ENCODE peak calls at places on chromosome 13, in ten cellular contexts. D, X, Q, U, T, P, O, L, E and V are unnamed samples.

GRCh38 chr13:33730147-33730546 is 87.8 kb upstream of the RFC3 start:
- DNase-seq in D (no peak), X (no peak), Q (no peak), U (no peak), T (no peak), P (no peak), O (no peak), L (no peak), E (no peak), V (no peak)

GRCh38 chr13:71799320-71799719 is 67.7 kb downstream of the DACH1 start:
- DNase-seq in D (no peak), X (no peak), Q (no peak), U (no peak), T (no peak), P (no peak), O (no peak), L (no peak), E (no peak), V (no peak)

GRCh38 chr13:42084722-42085121 is 36.3 kb downstream of the DGKH start:
- DNase-seq in D (no peak), X (no peak), Q (no peak), U (no peak), T (no peak), P (no peak), O (no peak), L (no peak), E (no peak), V (no peak)

GRCh38 chr13:30807392-30807791 is 72.0 kb downstream of the ALOX5AP start:
- DNase-seq in D (no peak), X (no peak), Q (no peak), U (no peak), T (no peak), P (no peak), O (no peak), L (no peak), E (no peak), V (no peak)

GRCh38 chr13:82962422-82962821 is 919.9 kb downstream of the SLITRK1 start:
- DNase-seq in D (no peak), X (no peak), Q (no peak), U (no peak), T (no peak), P (no peak), O (no peak), L (peak), E (no peak), V (no peak)

GRCh38 chr13:23427342-23428182 is 5.9 kb downstream of the SACS start:
- DNase-seq in D (peak), X (peak), Q (no peak), U (peak), T (peak), P (no peak), O (no peak), L (peak), E (peak), V (no peak)

GRCh38 chr13:95530178-95530577 is 22.3 kb upstream of the CLDN10 start:
- DNase-seq in D (no peak), X (no peak), Q (no peak), U (peak), T (no peak), P (no peak), O (no peak), L (peak), E (peak), V (no peak)

GRCh38 chr13:42964681-42965305 is 27.2 kb downstream of the EPSTI1 start:
- DNase-seq in D (no peak), X (no peak), Q (no peak), U (no peak), T (no peak), P (no peak), O (no peak), L (no peak), E (no peak), V (no peak)

GRCh38 chr13:92403606-92404005 is 823.0 kb upstream of the GPC6 start:
- DNase-seq in D (no peak), X (no peak), Q (no peak), U (no peak), T (no peak), P (no peak), O (no peak), L (no peak), E (no peak), V (no peak)

GRCh38 chr13:36344886-36345437 is 1.2 kb downstream of the SPART start:
- DNase-seq in D (no peak), X (no peak), Q (no peak), U (peak), T (no peak), P (no peak), O (peak), L (peak), E (no peak), V (no peak)

GRCh38 chr13:86601351-86601750 is 802.1 kb upstream of the SLITRK6 start:
- DNase-seq in D (no peak), X (no peak), Q (no peak), U (no peak), T (peak), P (no peak), O (no peak), L (peak), E (peak), V (no peak)

GRCh38 chr13:23654111-23655110 is 84.2 kb downstream of the TNFRSF19 start:
- DNase-seq in D (no peak), X (no peak), Q (no peak), U (no peak), T (no peak), P (peak), O (no peak), L (no peak), E (no peak), V (peak)

GRCh38 chr13:31514932-31515331 is 224.4 kb upstream of the RXFP2 start:
- DNase-seq in D (no peak), X (no peak), Q (no peak), U (no peak), T (no peak), P (no peak), O (no peak), L (no peak), E (no peak), V (no peak)

GRCh38 chr13:102659168-102659713 is 35.6 kb downstream of the METTL21C start:
- DNase-seq in D (no peak), X (no peak), Q (no peak), U (no peak), T (no peak), P (no peak), O (no peak), L (no peak), E (no peak), V (no peak)

GRCh38 chr13:94280357-94280756 is 199.1 kb downstream of the DCT start:
- DNase-seq in D (no peak), X (no peak), Q (no peak), U (no peak), T (no peak), P (no peak), O (no peak), L (no peak), E (no peak), V (no peak)

GRCh38 chr13:32315255-32316029 is at the start of the genes BRCA2 and ZAR1L:
- DNase-seq in D (peak), X (peak), Q (peak), U (peak), T (peak), P (peak), O (peak), L (peak), E (peak), V (peak)

GRCh38 chr13:31385534-31385933 is 185.8 kb downstream of the B3GLCT start:
- DNase-seq in D (no peak), X (no peak), Q (no peak), U (no peak), T (no peak), P (peak), O (no peak), L (no peak), E (no peak), V (no peak)

GRCh38 chr13:93298741-93299140 is 72.1 kb downstream of the GPC6 start:
- DNase-seq in D (no peak), X (no peak), Q (no peak), U (no peak), T (no peak), P (no peak), O (no peak), L (peak), E (no peak), V (no peak)

GRCh38 chr13:107242138-107242537 is 674.2 kb upstream of the ARGLU1 start:
- DNase-seq in D (no peak), X (no peak), Q (no peak), U (no peak), T (no peak), P (no peak), O (no peak), L (no peak), E (no peak), V (no peak)

GRCh38 chr13:40271931-40272775 is 394.3 kb downstream of the FOXO1 start:
- DNase-seq in D (peak), X (peak), Q (no peak), U (peak), T (no peak), P (peak), O (no peak), L (peak), E (peak), V (no peak)

GRCh38 chr13:101917833-101918755 is 465.6 kb downstream of the ITGBL1 start:
- DNase-seq in D (no peak), X (no peak), Q (no peak), U (peak), T (no peak), P (no peak), O (peak), L (no peak), E (no peak), V (no peak)

GRCh38 chr13:56869671-56870070 is 271.0 kb upstream of the PRR20A start:
- DNase-seq in D (no peak), X (no peak), Q (no peak), U (no peak), T (no peak), P (no peak), O (no peak), L (no peak), E (no peak), V (no peak)

GRCh38 chr13:108463365-108463764 is 166.0 kb upstream of the MYO16 start:
- DNase-seq in D (no peak), X (no peak), Q (no peak), U (peak), T (no peak), P (peak), O (no peak), L (peak), E (peak), V (no peak)

GRCh38 chr13:36329355-36329754 is 16.8 kb downstream of the SPART start:
- DNase-seq in D (no peak), X (no peak), Q (no peak), U (no peak), T (no peak), P (no peak), O (no peak), L (peak), E (no peak), V (no peak)

GRCh38 chr13:102960959-102961358 is 105.3 kb downstream of the SLC10A2 start:
- DNase-seq in D (no peak), X (no peak), Q (no peak), U (no peak), T (no peak), P (no peak), O (no peak), L (no peak), E (no peak), V (no peak)

GRCh38 chr13:48532146-48532472 is 771 bp downstream of the RCBTB2 start:
- DNase-seq in D (no peak), X (no peak), Q (no peak), U (no peak), T (no peak), P (no peak), O (no peak), L (peak), E (peak), V (no peak)

GRCh38 chr13:22032905-22033304 is 362.0 kb downstream of the FGF9 start:
- DNase-seq in D (no peak), X (no peak), Q (no peak), U (no peak), T (no peak), P (no peak), O (no peak), L (no peak), E (no peak), V (no peak)

GRCh38 chr13:104320446-104320845 is 1254.2 kb upstream of the SLC10A2 start:
- DNase-seq in D (no peak), X (no peak), Q (no peak), U (no peak), T (no peak), P (no peak), O (no peak), L (no peak), E (no peak), V (no peak)

GRCh38 chr13:104321756-104322155 is 1255.5 kb upstream of the SLC10A2 start:
- DNase-seq in D (no peak), X (no peak), Q (no peak), U (no peak), T (no peak), P (no peak), O (no peak), L (no peak), E (no peak), V (no peak)

GRCh38 chr13:104314926-104315535 is 1248.8 kb upstream of the SLC10A2 start:
- DNase-seq in D (no peak), X (no peak), Q (no peak), U (no peak), T (no peak), P (no peak), O (no peak), L (no peak), E (no peak), V (no peak)

GRCh38 chr13:104315606-104316005 is 1249.4 kb upstream of the SLC10A2 start:
- DNase-seq in D (no peak), X (no peak), Q (peak), U (peak), T (peak), P (no peak), O (no peak), L (peak), E (peak), V (no peak)

DNA sequence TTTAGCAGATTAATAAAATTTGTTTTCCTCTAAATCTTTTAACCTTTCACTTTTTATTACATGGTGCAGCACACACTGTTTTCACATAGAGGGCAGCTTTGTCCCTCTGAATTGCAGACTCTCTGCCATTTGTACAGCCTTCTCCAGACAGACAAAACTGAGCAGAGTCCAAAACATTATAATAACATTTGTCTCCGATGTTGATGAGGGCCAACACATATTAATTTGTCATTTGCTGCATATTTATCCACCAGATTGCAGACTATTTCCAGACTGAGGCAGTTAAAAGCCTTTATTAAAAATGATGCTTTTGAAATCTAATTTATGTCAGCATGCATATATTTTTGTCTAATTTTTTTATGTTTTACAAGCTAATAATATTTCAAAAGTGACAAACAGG is 1251.9 kb upstream of the SLC10A2 start:
- DNase-seq in D (no peak), X (no peak), Q (peak), U (no peak), T (no peak), P (no peak), O (no peak), L (peak), E (no peak), V (no peak)
- TF ChIP-seq CTCF in D (no peak), X (no peak), Q (no peak), U (peak), T (peak), P (no peak), O (no peak), L (peak), E (peak), V (no peak)

GRCh38 chr13:97849305-97849704 is 104.2 kb upstream of the IPO5 start:
- DNase-seq in D (no peak), X (no peak), Q (peak), U (peak), T (no peak), P (no peak), O (no peak), L (peak), E (peak), V (no peak)
- TF ChIP-seq CTCF in D (no peak), X (no peak), Q (peak), U (peak), T (peak), P (no peak), O (no peak), L (peak), E (peak), V (no peak)

GRCh38 chr13:76023644-76024043 is 387.5 kb downstream of the LMO7 start:
- DNase-seq in D (no peak), X (no peak), Q (peak), U (no peak), T (no peak), P (no peak), O (no peak), L (no peak), E (no peak), V (no peak)

GRCh38 chr13:76020421-76020955 is 384.4 kb downstream of the LMO7 start:
- DNase-seq in D (no peak), X (no peak), Q (no peak), U (no peak), T (no peak), P (no peak), O (no peak), L (no peak), E (no peak), V (no peak)

GRCh38 chr13:76016799-76017198 is 380.7 kb downstream of the LMO7 start:
- DNase-seq in D (no peak), X (no peak), Q (peak), U (peak), T (no peak), P (peak), O (peak), L (peak), E (no peak), V (peak)

GRCh38 chr13:76017861-76018556 is 381.9 kb downstream of the LMO7 start:
- DNase-seq in D (no peak), X (no peak), Q (no peak), U (no peak), T (no peak), P (no peak), O (no peak), L (no peak), E (no peak), V (no peak)

GRCh38 chr13:76019421-76020044 is 383.4 kb downstream of the LMO7 start:
- DNase-seq in D (no peak), X (no peak), Q (no peak), U (no peak), T (no peak), P (no peak), O (no peak), L (peak), E (no peak), V (peak)
- TF ChIP-seq CTCF in D (no peak), X (no peak), Q (no peak), U (peak), T (peak), P (no peak), O (peak), L (peak), E (peak), V (no peak)

DNA sequence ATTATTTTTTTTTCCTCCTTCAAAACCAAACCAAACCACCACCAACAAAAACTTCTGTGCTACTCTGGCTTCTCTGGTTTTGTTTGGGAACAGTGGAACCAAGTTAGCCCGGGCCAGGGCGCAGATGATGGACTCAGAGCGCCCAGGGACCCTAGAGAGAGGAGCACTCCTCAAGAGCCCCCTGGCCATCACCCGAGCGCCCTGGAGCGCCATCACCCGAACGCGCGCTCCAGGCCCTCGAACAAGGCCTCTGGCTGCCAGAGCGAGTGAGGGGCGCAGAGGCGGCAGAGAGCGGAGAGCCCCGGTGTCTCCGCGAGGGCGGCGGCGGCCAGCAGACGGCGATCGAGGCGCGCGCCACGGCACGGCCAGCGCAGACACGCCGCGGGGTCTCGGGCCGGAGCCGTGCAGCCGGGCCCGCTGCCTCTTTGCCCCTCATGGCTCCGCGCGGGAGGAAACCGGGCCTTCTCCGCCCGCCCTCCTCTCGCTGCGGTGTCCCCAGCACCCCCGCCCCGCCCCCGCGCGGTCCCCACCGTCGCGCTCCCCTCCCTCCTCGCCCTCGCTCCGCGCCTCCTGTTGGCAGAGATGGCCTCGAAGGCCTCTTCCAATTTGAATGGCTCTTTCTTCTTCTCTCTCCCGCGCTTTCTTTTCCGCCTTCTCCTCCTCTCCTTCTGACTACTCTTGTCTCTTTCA is 4.2 kb upstream of the SOX1 start:
- DNase-seq in D (no peak), X (no peak), Q (no peak), U (peak), T (no peak), P (no peak), O (no peak), L (no peak), E (no peak), V (peak)
- TF ChIP-seq CTCF in D (no peak), X (no peak), Q (no peak), U (no peak), T (no peak), P (no peak), O (no peak), L (no peak), E (no peak), V (peak)

GRCh38 chr13:44410328-44410859 is 36.8 kb downstream of the SERP2 start:
- DNase-seq in D (no peak), X (no peak), Q (no peak), U (no peak), T (no peak), P (no peak), O (no peak), L (no peak), E (no peak), V (no peak)

GRCh38 chr13:44407379-44407778 is 33.8 kb downstream of the SERP2 start:
- DNase-seq in D (no peak), X (no peak), Q (no peak), U (no peak), T (no peak), P (no peak), O (no peak), L (no peak), E (no peak), V (no peak)

GRCh38 chr13:44406617-44407016 is 33.0 kb downstream of the SERP2 start:
- DNase-seq in D (no peak), X (no peak), Q (no peak), U (no peak), T (no peak), P (no peak), O (no peak), L (no peak), E (no peak), V (no peak)

GRCh38 chr13:44409595-44409994 is 36.0 kb downstream of the SERP2 start:
- DNase-seq in D (no peak), X (no peak), Q (no peak), U (no peak), T (no peak), P (no peak), O (no peak), L (no peak), E (no peak), V (no peak)

GRCh38 chr13:44407891-44408290 is 34.3 kb downstream of the SERP2 start:
- DNase-seq in D (no peak), X (no peak), Q (no peak), U (no peak), T (no peak), P (no peak), O (no peak), L (no peak), E (no peak), V (no peak)
- TF ChIP-seq CTCF in D (no peak), X (no peak), Q (no peak), U (no peak), T (no peak), P (no peak), O (no peak), L (no peak), E (no peak), V (no peak)

GRCh38 chr13:45825124-45825650 is 26.4 kb downstream of the SIAH3 start:
- DNase-seq in D (no peak), X (no peak), Q (no peak), U (no peak), T (no peak), P (no peak), O (no peak), L (no peak), E (no peak), V (no peak)

GRCh38 chr13:45828253-45828968 is 23.1 kb downstream of the SIAH3 start:
- DNase-seq in D (no peak), X (no peak), Q (no peak), U (no peak), T (no peak), P (no peak), O (no peak), L (no peak), E (no peak), V (no peak)

GRCh38 chr13:45823583-45823982 is 28.0 kb downstream of the SIAH3 start:
- DNase-seq in D (no peak), X (no peak), Q (no peak), U (no peak), T (no peak), P (no peak), O (no peak), L (no peak), E (no peak), V (no peak)

GRCh38 chr13:45827318-45827717 is 24.2 kb downstream of the SIAH3 start:
- DNase-seq in D (no peak), X (no peak), Q (no peak), U (no peak), T (no peak), P (no peak), O (no peak), L (no peak), E (no peak), V (no peak)

GRCh38 chr13:45826741-45827140 is 24.8 kb downstream of the SIAH3 start:
- DNase-seq in D (no peak), X (no peak), Q (no peak), U (no peak), T (no peak), P (no peak), O (no peak), L (no peak), E (no peak), V (no peak)
- TF ChIP-seq CTCF in D (no peak), X (no peak), Q (no peak), U (no peak), T (no peak), P (no peak), O (no peak), L (no peak), E (no peak), V (no peak)